ENCODE peak calls at places on chromosome 1, in five cellular contexts. T, Y, S, G and M are unnamed samples.

GRCh38 chr1:45353685-45354084 is 13.4 kb upstream of the MUTYH start:
- DNase-seq in S (no peak), T (no peak), Y (no peak), G (no peak), M (no peak)

GRCh38 chr1:34113887-34114286 is 51.1 kb downstream of the CSMD2 start:
- DNase-seq in Y (no peak), T (no peak), S (no peak), G (no peak), M (no peak)

GRCh38 chr1:155893389-155894142 is 17.6 kb downstream of the RIT1 start:
- DNase-seq in S (no peak), G (peak), Y (peak), T (peak), M (no peak)

GRCh38 chr1:204453141-204453772 is 41.3 kb downstream of the PIK3C2B start:
- DNase-seq in S (no peak), Y (no peak), T (no peak), G (no peak), M (no peak)

GRCh38 chr1:163406787-163407186 is 85.0 kb downstream of the NUF2 start:
- DNase-seq in G (no peak), Y (no peak), T (no peak), S (no peak), M (no peak)

GRCh38 chr1:15283500-15283899 is 36.5 kb downstream of the FHAD1 start:
- DNase-seq in T (peak), S (no peak), Y (peak), G (no peak), M (no peak)

GRCh38 chr1:205441716-205442050 is 14.2 kb downstream of the BLACAT1 start:
- DNase-seq in G (no peak), T (no peak), Y (no peak), S (no peak), M (no peak)

GRCh38 chr1:2930971-2931721 is 90.1 kb upstream of the ACTRT2 start:
- DNase-seq in T (no peak), Y (no peak), S (no peak), G (no peak), M (no peak)

GRCh38 chr1:51948491-51948915 is 42.0 kb downstream of the RAB3B start:
- DNase-seq in G (no peak), Y (no peak), S (no peak), T (no peak), M (no peak)

GRCh38 chr1:223641523-223642039 is 23.9 kb downstream of the CAPN8 start:
- DNase-seq in S (no peak), Y (no peak), G (no peak), T (no peak), M (no peak)

GRCh38 chr1:202210370-202210769 is 16.8 kb downstream of the LGR6 start:
- DNase-seq in Y (no peak), S (no peak), T (peak), G (no peak), M (no peak)

GRCh38 chr1:176897350-176898236 is 266.9 kb downstream of the ASTN1 start:
- DNase-seq in S (peak), G (peak), T (peak), Y (peak), M (peak)

GRCh38 chr1:209723761-209724693 is 19.4 kb downstream of the HSD11B1 start:
- DNase-seq in S (no peak), Y (no peak), T (no peak), G (no peak), M (no peak)

GRCh38 chr1:160652924-160653619 is 6.2 kb upstream of the SLAMF1 start:
- DNase-seq in T (no peak), G (no peak), S (no peak), Y (no peak), M (no peak)

GRCh38 chr1:152182942-152183341 is 23.9 kb upstream of the RPTN start:
- DNase-seq in S (no peak), Y (no peak), T (peak), G (no peak), M (no peak)

GRCh38 chr1:3672231-3672970 is 20.1 kb downstream of the TP73 start:
- DNase-seq in G (no peak), S (peak), T (no peak), Y (no peak), M (no peak)

GRCh38 chr1:217911908-217912307 is 280.8 kb downstream of the SPATA17 start:
- DNase-seq in T (no peak), S (no peak), G (no peak), Y (no peak), M (no peak)

GRCh38 chr1:85975770-85976386 is 180.7 kb downstream of the COL24A1 start:
- DNase-seq in G (no peak), S (no peak), T (no peak), Y (no peak), M (no peak)

GRCh38 chr1:17616731-17617279 is 77.3 kb downstream of the ARHGEF10L start:
- DNase-seq in Y (no peak), G (no peak), T (no peak), S (no peak), M (no peak)

GRCh38 chr1:108502624-108503023 is 52.5 kb downstream of the NBPF6 start:
- DNase-seq in T (peak), Y (no peak), G (no peak), S (no peak), M (no peak)

DNA sequence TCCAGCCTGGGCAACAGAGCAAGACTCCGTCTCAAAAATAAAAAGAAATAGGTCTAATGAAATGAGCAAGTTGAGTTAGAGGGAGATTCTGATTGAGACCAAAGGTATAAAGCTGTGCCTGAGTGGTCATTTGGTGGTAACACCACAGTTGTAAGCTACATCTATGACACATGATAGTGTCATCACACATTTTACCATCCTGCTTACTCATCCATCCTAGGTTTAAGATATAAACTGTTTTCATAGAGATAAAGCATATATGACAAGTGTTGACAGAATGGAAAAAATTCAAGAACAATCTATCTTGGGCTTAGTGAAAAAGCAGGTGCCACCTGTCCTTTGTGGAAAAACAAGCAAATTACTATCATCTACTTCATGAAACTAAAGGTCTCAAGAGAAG is 7.1 kb upstream of the CFAP141 start:
- DNase-seq in G (no peak), S (no peak), Y (no peak), T (peak), M (no peak)
- H3K4me3 ChIP-seq in G (no peak), S (no peak), Y (no peak), T (no peak), M (no peak)

DNA sequence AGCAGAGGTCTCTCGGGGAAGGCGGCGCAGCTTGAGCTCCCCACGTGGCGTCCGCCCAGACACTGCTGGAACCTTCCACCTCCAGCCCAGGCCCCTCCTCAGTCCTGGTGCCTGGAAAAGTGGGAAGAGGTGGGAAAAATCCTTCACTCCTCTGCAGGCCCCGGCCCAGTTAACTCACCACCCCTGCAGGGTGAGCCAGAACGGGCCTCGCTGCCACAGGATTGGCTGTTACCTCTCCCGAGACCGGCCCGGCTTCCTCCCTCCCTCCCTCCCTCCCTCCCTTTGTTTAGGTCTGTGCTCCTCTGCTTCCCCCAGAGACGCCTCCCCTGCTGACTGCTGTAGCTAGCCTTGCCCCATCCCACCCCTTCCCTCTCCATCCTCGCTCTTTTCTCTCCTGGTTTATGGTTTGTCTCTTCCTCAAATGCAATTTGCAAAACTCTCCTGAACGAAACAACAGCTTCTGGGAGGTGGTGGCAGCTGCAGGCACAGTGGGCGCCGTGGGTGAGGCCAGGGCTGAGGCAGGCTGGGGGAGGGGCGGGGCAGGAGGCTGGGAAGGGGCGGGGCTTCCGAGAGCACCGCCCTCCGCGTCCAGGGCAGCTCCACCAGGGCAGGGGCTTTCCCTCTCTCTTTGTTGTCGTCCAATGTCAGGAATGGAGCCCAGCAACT is 6.5 kb downstream of the CAPN9 start:
- DNase-seq in S (peak), T (no peak), G (no peak), Y (peak), M (no peak)
- H3K4me3 ChIP-seq in S (no peak), T (no peak), G (no peak), Y (no peak), M (no peak)

GRCh38 chr1:198639581-198640235 is 868 bp downstream of the PTPRC start:
- DNase-seq in G (no peak), Y (no peak), S (no peak), T (no peak), M (no peak)

GRCh38 chr1:198643001-198643400 is 4.2 kb downstream of the PTPRC start:
- DNase-seq in Y (no peak), S (no peak), T (no peak), G (no peak), M (no peak)

GRCh38 chr1:198643827-198644226 is 5.0 kb downstream of the PTPRC start:
- DNase-seq in S (no peak), T (no peak), G (no peak), Y (no peak), M (no peak)

GRCh38 chr1:198641506-198641905 is 2.7 kb downstream of the PTPRC start:
- DNase-seq in G (no peak), T (no peak), Y (no peak), S (no peak), M (no peak)

DNA sequence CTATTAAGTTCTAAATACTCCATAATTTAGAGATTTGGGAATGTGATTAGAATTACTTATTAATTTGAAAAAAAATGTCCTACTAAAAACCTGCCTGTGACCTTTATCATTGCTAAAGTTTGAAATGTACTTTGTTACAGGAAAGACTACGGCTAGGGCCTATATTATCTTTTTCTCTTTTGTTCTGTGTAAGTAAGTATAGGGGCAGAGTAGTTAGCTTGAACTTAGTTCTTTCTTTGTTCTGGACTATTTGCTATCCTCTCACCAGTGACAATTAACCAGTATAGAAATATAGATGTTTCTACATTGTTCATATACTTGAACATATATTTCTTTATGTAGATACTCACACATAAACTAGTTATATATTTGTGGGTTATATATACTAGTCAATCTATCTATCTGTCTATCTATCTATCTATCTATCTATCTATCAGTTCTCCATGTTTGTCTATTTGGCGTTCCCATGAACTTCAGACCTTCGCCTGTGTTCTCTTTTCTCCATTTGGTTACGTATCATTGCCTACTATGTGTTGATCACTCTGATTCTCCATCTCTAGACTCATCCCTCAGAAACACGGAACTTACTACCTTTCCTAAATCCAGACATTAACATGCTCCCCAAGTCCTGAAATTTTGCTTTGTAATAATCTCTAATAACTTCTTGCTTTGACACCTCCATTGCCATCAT is 3.3 kb downstream of the PTPRC start:
- DNase-seq in G (no peak), Y (no peak), S (no peak), T (no peak), M (no peak)
- H3K4me3 ChIP-seq in G (no peak), Y (no peak), S (no peak), T (no peak), M (no peak)

GRCh38 chr1:36080801-36081200 is 3.1 kb upstream of the TEKT2 start:
- DNase-seq in T (no peak), S (no peak), G (no peak), Y (no peak), M (no peak)
- H3K4me3 ChIP-seq in T (no peak), S (no peak), G (no peak), Y (no peak), M (no peak)

GRCh38 chr1:38030596-38031512 is 15.7 kb downstream of the POU3F1 start:
- DNase-seq in S (no peak), G (no peak), Y (peak), T (no peak), M (no peak)

GRCh38 chr1:38029081-38029681 is 16.6 kb downstream of the UTP11 start:
- DNase-seq in S (peak), T (peak), Y (peak), G (no peak), M (peak)

GRCh38 chr1:38028671-38029070 is 16.1 kb downstream of the UTP11 start:
- DNase-seq in G (no peak), S (no peak), Y (peak), T (no peak), M (no peak)

GRCh38 chr1:38031513-38031866 is 15.1 kb downstream of the POU3F1 start:
- DNase-seq in Y (peak), S (no peak), T (no peak), G (no peak), M (no peak)

DNA sequence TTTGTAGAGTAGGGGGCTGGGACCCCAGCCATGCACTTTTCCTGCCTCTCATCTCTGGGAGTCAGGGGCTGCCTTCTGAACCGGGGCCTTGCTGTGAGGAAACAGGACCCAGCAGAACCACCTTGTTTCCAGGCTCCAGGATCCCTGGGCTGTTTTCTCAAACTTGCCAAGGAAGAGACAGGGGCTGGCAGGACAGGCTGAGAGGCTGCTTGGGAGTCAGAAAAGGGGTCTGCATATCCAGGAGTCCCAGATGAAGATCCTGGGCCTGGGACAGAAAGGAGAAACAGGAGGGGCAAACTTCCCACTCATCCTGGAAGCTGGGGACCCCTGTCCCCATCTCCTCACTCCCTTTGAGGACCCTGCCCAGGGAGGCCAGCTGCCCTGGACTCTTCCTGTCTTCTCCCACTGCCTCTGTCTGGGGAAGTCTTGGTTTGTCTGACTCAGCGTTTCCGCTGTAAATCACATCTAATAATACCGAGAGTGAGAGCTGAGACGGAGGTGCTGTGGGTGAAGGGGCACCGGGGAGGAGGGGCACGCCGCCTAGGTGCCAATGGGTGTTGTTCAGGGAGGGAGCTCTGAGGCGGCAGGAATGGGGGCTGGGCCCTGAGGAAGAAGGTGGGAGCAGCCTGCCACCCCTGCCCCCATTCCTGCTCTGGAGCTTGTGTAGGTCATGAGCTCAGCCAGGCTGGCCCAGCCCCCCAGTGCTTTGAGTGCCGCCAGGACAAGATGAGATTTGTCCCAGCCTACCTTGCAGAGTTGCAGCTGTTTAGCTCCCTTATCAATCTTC is 16.7 kb downstream of the POU3F1 start:
- DNase-seq in S (peak), T (peak), G (no peak), Y (peak), M (peak)
- H3K4me3 ChIP-seq in S (no peak), T (no peak), G (no peak), Y (no peak), M (no peak)

GRCh38 chr1:20484526-20485462 is 1.2 kb downstream of the CAMK2N1 start:
- DNase-seq in Y (no peak), T (no peak), S (no peak), G (no peak), M (peak)

GRCh38 chr1:20486457-20487235 is 636 bp upstream of the CAMK2N1 start:
- DNase-seq in T (peak), S (peak), Y (peak), G (no peak), M (peak)

GRCh38 chr1:20483833-20484525 is 2.0 kb downstream of the CAMK2N1 start:
- DNase-seq in T (peak), S (peak), G (no peak), Y (peak), M (peak)

GRCh38 chr1:20485527-20486456 is at the start of gene CAMK2N1:
- DNase-seq in T (peak), S (peak), G (no peak), Y (peak), M (peak)

GRCh38 chr1:20487236-20487590 is 1.2 kb upstream of the CAMK2N1 start:
- DNase-seq in T (no peak), S (no peak), G (no peak), Y (no peak), M (no peak)
- H3K4me3 ChIP-seq in T (peak), S (peak), G (peak), Y (no peak), M (no peak)

DNA sequence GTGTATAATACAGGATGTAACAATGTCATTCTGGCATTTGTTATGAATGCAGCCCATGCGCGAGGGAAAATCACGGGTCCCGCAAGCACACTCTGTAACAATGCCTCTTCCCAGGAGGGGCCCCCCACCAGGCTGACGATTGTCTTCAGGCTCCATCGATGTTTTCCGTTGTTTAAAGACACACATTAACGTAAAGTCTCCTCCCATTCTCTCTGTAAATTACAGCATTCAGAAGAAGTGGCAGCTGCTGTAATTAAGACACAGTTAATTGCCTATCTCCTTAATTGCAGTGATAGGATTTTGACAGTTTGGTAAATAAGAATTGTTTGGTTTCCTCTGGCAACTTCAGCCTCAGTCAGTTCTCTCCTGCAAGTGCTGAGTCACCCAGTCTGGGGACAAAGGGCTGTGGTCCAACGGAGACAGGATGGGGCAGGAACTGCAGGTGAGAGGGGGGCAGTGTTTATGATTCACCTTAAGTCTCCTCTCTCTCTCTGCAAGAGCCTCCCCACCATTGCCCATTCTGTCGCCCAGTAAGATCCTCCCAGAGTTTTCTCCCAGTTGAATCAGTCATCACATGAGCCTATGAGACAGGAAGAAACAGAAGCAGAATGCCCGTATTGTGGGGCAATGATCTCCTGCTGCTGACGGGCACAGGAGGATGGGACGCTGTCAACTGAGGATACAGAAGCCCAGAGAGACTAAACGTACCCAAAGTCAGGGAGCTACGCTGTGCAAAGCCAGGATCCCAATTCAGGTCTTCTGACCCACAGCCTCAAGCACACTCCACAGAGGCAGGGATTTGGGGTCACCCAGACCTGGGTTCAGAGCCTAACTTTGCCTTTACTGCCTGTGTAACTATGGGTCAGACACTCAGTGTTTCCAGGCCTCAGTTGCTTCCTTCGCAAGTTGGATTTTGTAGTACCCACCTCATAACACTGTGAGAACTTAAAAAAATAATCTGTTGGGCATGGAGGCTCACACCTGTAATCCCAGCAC is 110.0 kb downstream of the ADSS2 start:
- DNase-seq in Y (no peak), G (no peak), T (peak), S (no peak), M (no peak)
- H3K4me3 ChIP-seq in Y (no peak), G (no peak), T (no peak), S (no peak), M (no peak)